ENCODE peak calls at places on chromosome 7, in six cellular contexts. One of them, this sample, is unnamed.

GRCh38 chr7:94182721-94183120 is 178.6 kb upstream of the BET1 start:
- DNase-seq in substantia nigra: no peak
- DNase-seq in Calu3: no peak
- DNase-seq in GM10248: no peak
- DNase-seq in EL: no peak
- DNase-seq in caudate nucleus: no peak
- DNase-seq in this sample: no peak

GRCh38 chr7:46174192-46174572 is 253.1 kb upstream of the IGFBP3 start:
- DNase-seq in substantia nigra: no peak
- DNase-seq in Calu3: no peak
- DNase-seq in GM10248: no peak
- DNase-seq in EL: no peak
- DNase-seq in caudate nucleus: no peak
- DNase-seq in this sample: no peak

GRCh38 chr7:133513608-133514007 is 260.7 kb downstream of the EXOC4 start:
- DNase-seq in substantia nigra: no peak
- DNase-seq in Calu3: no peak
- DNase-seq in GM10248: no peak
- DNase-seq in EL: peak; percentile 24
- DNase-seq in caudate nucleus: no peak
- DNase-seq in this sample: no peak

GRCh38 chr7:155576900-155577508 is 30.6 kb upstream of the CNPY1 start:
- DNase-seq in substantia nigra: no peak
- DNase-seq in Calu3: peak; percentile 66
- DNase-seq in GM10248: no peak
- DNase-seq in EL: no peak
- DNase-seq in caudate nucleus: no peak
- DNase-seq in this sample: no peak

GRCh38 chr7:74371381-74372059 is 82.2 kb upstream of the GTF2IRD1 start:
- DNase-seq in substantia nigra: peak; percentile 25
- DNase-seq in Calu3: peak; percentile 40
- DNase-seq in GM10248: no peak
- DNase-seq in EL: no peak
- DNase-seq in caudate nucleus: peak; percentile 32
- DNase-seq in this sample: no peak

GRCh38 chr7:78576196-78576595 is 777.6 kb downstream of the PHTF2 start:
- DNase-seq in substantia nigra: no peak
- DNase-seq in Calu3: no peak
- DNase-seq in GM10248: no peak
- DNase-seq in EL: peak; percentile 45
- DNase-seq in caudate nucleus: no peak
- DNase-seq in this sample: no peak

GRCh38 chr7:94584113-94584512 is 71.8 kb downstream of the SGCE start:
- DNase-seq in substantia nigra: no peak
- DNase-seq in Calu3: peak; percentile 17
- DNase-seq in GM10248: no peak
- DNase-seq in EL: no peak
- DNase-seq in caudate nucleus: no peak
- DNase-seq in this sample: no peak

GRCh38 chr7:2106920-2107319 is 125.8 kb downstream of the MAD1L1 start:
- DNase-seq in substantia nigra: no peak
- DNase-seq in Calu3: no peak
- DNase-seq in GM10248: no peak
- DNase-seq in EL: peak; percentile 41
- DNase-seq in caudate nucleus: peak; percentile 67
- DNase-seq in this sample: no peak